ENCODE peak calls at places on chromosomes 3 and 15, in ten cellular contexts. F, S, R, U, G, D, N, C, Y and J are unnamed samples.
A peak's percentile ranks its signal among the peaks of the same experiment; 100 is the strongest.

GRCh38 chr3:137509354-137510045 is 254.6 kb upstream of the SOX14 start:
- DNase-seq in S (no peak), Y (no peak), G (no peak), R (no peak), F (no peak), C (peak; percentile 25), D (no peak), N (no peak), U (no peak), J (no peak)

GRCh38 chr3:194133661-194134230 is 2.2 kb upstream of the HES1 start:
- DNase-seq in N (peak; percentile 76), U (no peak), C (peak; percentile 75), S (peak; percentile 55), D (peak; percentile 30), F (peak; percentile 66), Y (peak; percentile 53), G (no peak), R (peak; percentile 61), J (peak; percentile 83)

GRCh38 chr3:109025896-109026295 is 72.2 kb upstream of the GUCA1C start:
- DNase-seq in U (no peak), G (no peak), R (no peak), S (no peak), D (no peak), Y (no peak), N (no peak), F (no peak), C (no peak), J (no peak)

GRCh38 chr15:38603271-38603670 is 38.7 kb upstream of the RASGRP1 start:
- DNase-seq in S (no peak), R (no peak), C (no peak), F (no peak), Y (no peak), U (no peak), N (no peak), G (no peak), D (no peak), J (no peak)

GRCh38 chr3:143070977-143071551 is 48.5 kb upstream of the CHST2 start:
- DNase-seq in G (no peak), D (no peak), N (no peak), R (no peak), U (no peak), Y (no peak), C (no peak), F (no peak), S (peak; percentile 82), J (no peak)

GRCh38 chr3:52769786-52770445 is 824 bp downstream of the NEK4 start:
- DNase-seq in N (no peak), Y (no peak), S (no peak), G (no peak), F (no peak), C (no peak), U (no peak), R (no peak), D (no peak), J (no peak)

GRCh38 chr15:95291878-95292472 is 1038.5 kb upstream of the NR2F2 start:
- DNase-seq in G (no peak), F (no peak), D (no peak), S (peak; percentile 56), Y (no peak), N (no peak), C (no peak), R (no peak), U (no peak), J (no peak)

GRCh38 chr3:183503738-183504137 is 51.8 kb downstream of the KLHL6 start:
- DNase-seq in Y (no peak), S (no peak), N (no peak), C (no peak), D (no peak), G (no peak), U (no peak), R (no peak), F (no peak), J (no peak)

GRCh38 chr15:37872661-37873060 is 61.8 kb upstream of the TMCO5A start:
- DNase-seq in F (no peak), C (no peak), D (no peak), R (no peak), G (no peak), U (no peak), Y (no peak), N (peak; percentile 85), S (no peak), J (no peak)

GRCh38 chr15:67335534-67336222 is 81.1 kb downstream of the IQCH start:
- DNase-seq in C (no peak), G (no peak), D (no peak), F (no peak), S (no peak), U (no peak), N (no peak), R (no peak), Y (no peak), J (no peak)

GRCh38 chr15:34514251-34514760 is 69.1 kb downstream of the GOLGA8B start:
- DNase-seq in C (peak; percentile 45), S (no peak), G (no peak), U (no peak), Y (no peak), R (no peak), N (no peak), F (peak; percentile 23), D (peak; percentile 14), J (peak; percentile 73)

GRCh38 chr3:25074151-25074550 is 353.9 kb upstream of the RARB start:
- DNase-seq in N (no peak), G (no peak), Y (no peak), R (no peak), U (no peak), D (no peak), S (no peak), F (no peak), C (no peak), J (no peak)

GRCh38 chr3:31011383-31011782 is 116.9 kb upstream of the GADL1 start:
- DNase-seq in F (no peak), R (no peak), N (no peak), S (no peak), C (no peak), U (no peak), Y (no peak), G (no peak), D (no peak), J (no peak)

GRCh38 chr3:16820485-16820884 is 64.3 kb upstream of the PLCL2 start:
- DNase-seq in D (no peak), R (no peak), N (no peak), G (no peak), Y (no peak), U (no peak), F (no peak), C (no peak), S (no peak), J (no peak)

GRCh38 chr15:95119041-95119440 is 887.7 kb downstream of the MCTP2 start:
- DNase-seq in R (no peak), N (no peak), F (no peak), C (no peak), Y (no peak), S (peak; percentile 29), U (no peak), D (no peak), G (no peak), J (no peak)

GRCh38 chr3:127590282-127590592 is 296 bp downstream of the TPRA1 start:
- DNase-seq in C (peak; percentile 51), N (no peak), D (no peak), F (peak; percentile 29), R (no peak), G (no peak), S (no peak), Y (no peak), U (no peak), J (peak; percentile 74)
- TF ChIP-seq POLR2A in C (no peak), N (peak; percentile 61), D (no peak), F (no peak), R (no peak), G (no peak), S (peak; percentile 71), Y (peak; percentile 32), U (no peak), J (no peak)

DNA sequence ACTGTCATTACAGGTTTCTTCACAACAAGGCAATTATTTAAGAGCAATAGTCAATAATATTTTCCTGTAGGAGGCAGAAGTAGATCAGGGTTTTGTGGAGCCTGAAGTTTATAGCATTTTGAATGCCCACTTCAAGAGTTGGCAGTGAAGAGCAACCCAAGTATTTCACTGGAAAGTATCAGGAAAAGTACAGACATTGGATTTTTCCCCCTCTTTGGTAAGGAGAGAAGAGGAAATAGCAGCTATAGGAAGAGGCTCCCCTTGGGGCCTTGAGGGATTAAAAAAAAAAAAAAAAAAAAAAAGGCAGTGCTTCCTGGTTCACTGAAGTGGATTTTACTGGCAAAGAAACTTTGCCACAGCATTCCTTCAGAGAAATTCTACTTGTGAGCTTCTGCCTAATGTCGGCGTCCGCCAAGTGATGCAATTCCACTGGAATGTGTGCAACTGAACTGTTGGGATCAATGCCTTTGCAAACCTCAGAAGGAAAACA is 5.7 kb upstream of the CNTN6 start:
- DNase-seq in Y (peak; percentile 26), U (no peak), G (peak; percentile 83), S (peak; percentile 52), F (no peak), N (no peak), R (no peak), D (peak; percentile 51), C (no peak), J (no peak)
- TF ChIP-seq POLR2A in Y (no peak), U (no peak), G (no peak), S (no peak), F (no peak), N (no peak), R (no peak), D (no peak), C (no peak), J (no peak)

GRCh38 chr15:48442011-48442410 is 110.8 kb downstream of the DUT start:
- DNase-seq in U (no peak), G (no peak), F (no peak), N (no peak), R (no peak), Y (no peak), D (no peak), S (peak; percentile 24), C (no peak), J (no peak)
- TF ChIP-seq POLR2A in U (no peak), G (no peak), F (no peak), N (no peak), R (no peak), Y (no peak), D (no peak), S (no peak), C (no peak), J (no peak)

GRCh38 chr3:129277829-129278271 is 820 bp upstream of the HMCES start:
- DNase-seq in N (no peak), S (peak; percentile 19), G (no peak), R (no peak), F (no peak), D (no peak), C (no peak), Y (no peak), U (no peak), J (no peak)

GRCh38 chr3:129280183-129280582 is 1.5 kb downstream of the HMCES start:
- DNase-seq in R (no peak), F (no peak), S (no peak), U (no peak), C (no peak), G (no peak), N (no peak), Y (no peak), D (no peak), J (no peak)

GRCh38 chr3:129281726-129282125 is 3.1 kb downstream of the HMCES start:
- DNase-seq in S (no peak), D (no peak), F (no peak), Y (no peak), U (no peak), G (no peak), R (no peak), C (no peak), N (no peak), J (no peak)

GRCh38 chr3:129278439-129278969 is at the start of gene HMCES:
- DNase-seq in D (peak; percentile 92), N (peak; percentile 98), R (peak; percentile 94), G (peak; percentile 86), Y (peak; percentile 95), U (peak; percentile 86), S (peak; percentile 81), F (peak; percentile 90), C (peak; percentile 96), J (peak; percentile 96)

GRCh38 chr3:129278970-129279906 is 568 bp downstream of the HMCES start:
- DNase-seq in S (peak; percentile 67), F (peak; percentile 26), C (no peak), D (no peak), N (peak; percentile 66), G (peak; percentile 25), U (no peak), R (peak; percentile 38), Y (peak; percentile 38), J (peak; percentile 75)
- TF ChIP-seq POLR2A in S (peak; percentile 77), F (peak; percentile 57), C (peak; percentile 75), D (no peak), N (peak; percentile 91), G (no peak), U (no peak), R (no peak), Y (peak; percentile 43), J (no peak)